ENCODE peak calls at places on chromosome 2, in six cellular contexts. One of them, this sample, is unnamed.

GRCh38 chr2:239269173-239269865 is 131.5 kb downstream of the HDAC4 start:
- DNase-seq in C1 segment of cervical spinal cord: no peak
- DNase-seq in WERI-Rb-1: no peak
- DNase-seq in AG08396: no peak
- DNase-seq in B cell: no peak
- DNase-seq in foreskin fibroblast: no peak
- DNase-seq in this sample: peak

GRCh38 chr2:134139615-134140014 is 114.3 kb upstream of the MGAT5 start:
- DNase-seq in C1 segment of cervical spinal cord: no peak
- DNase-seq in foreskin fibroblast: no peak
- DNase-seq in B cell: no peak
- DNase-seq in AG08396: no peak
- DNase-seq in WERI-Rb-1: no peak
- DNase-seq in this sample: no peak

GRCh38 chr2:158782616-158783015 is 12.5 kb upstream of the DAPL1 start:
- DNase-seq in WERI-Rb-1: no peak
- DNase-seq in AG08396: no peak
- DNase-seq in foreskin fibroblast: peak
- DNase-seq in C1 segment of cervical spinal cord: no peak
- DNase-seq in B cell: no peak
- DNase-seq in this sample: no peak

GRCh38 chr2:55153564-55154315 is 78.4 kb downstream of the CLHC1 start:
- DNase-seq in foreskin fibroblast: no peak
- DNase-seq in WERI-Rb-1: no peak
- DNase-seq in B cell: no peak
- DNase-seq in AG08396: no peak
- DNase-seq in C1 segment of cervical spinal cord: no peak
- DNase-seq in this sample: no peak

GRCh38 chr2:219119422-219120043 is 41.1 kb downstream of the NHEJ1 start:
- DNase-seq in B cell: peak
- DNase-seq in C1 segment of cervical spinal cord: no peak
- DNase-seq in foreskin fibroblast: peak
- DNase-seq in WERI-Rb-1: peak
- DNase-seq in AG08396: peak
- DNase-seq in this sample: no peak

GRCh38 chr2:221500501-221501209 is 71.4 kb downstream of the EPHA4 start:
- DNase-seq in B cell: no peak
- DNase-seq in foreskin fibroblast: no peak
- DNase-seq in AG08396: no peak
- DNase-seq in WERI-Rb-1: no peak
- DNase-seq in C1 segment of cervical spinal cord: no peak
- DNase-seq in this sample: no peak

GRCh38 chr2:88603146-88603545 is 24.1 kb downstream of the EIF2AK3 start:
- DNase-seq in WERI-Rb-1: no peak
- DNase-seq in foreskin fibroblast: peak
- DNase-seq in B cell: no peak
- DNase-seq in C1 segment of cervical spinal cord: no peak
- DNase-seq in AG08396: no peak
- DNase-seq in this sample: no peak

GRCh38 chr2:179172894-179173293 is 91.7 kb downstream of the SESTD1 start:
- DNase-seq in WERI-Rb-1: no peak
- DNase-seq in C1 segment of cervical spinal cord: no peak
- DNase-seq in AG08396: no peak
- DNase-seq in foreskin fibroblast: no peak
- DNase-seq in B cell: no peak
- DNase-seq in this sample: no peak

GRCh38 chr2:237886702-237887481 is 27.5 kb downstream of the RAMP1 start:
- DNase-seq in WERI-Rb-1: no peak
- DNase-seq in AG08396: no peak
- DNase-seq in C1 segment of cervical spinal cord: no peak
- DNase-seq in foreskin fibroblast: no peak
- DNase-seq in B cell: no peak
- DNase-seq in this sample: no peak

GRCh38 chr2:46163031-46163430 is 134.2 kb upstream of the EPAS1 start:
- DNase-seq in foreskin fibroblast: no peak
- DNase-seq in AG08396: no peak
- DNase-seq in C1 segment of cervical spinal cord: no peak
- DNase-seq in B cell: no peak
- DNase-seq in WERI-Rb-1: no peak
- DNase-seq in this sample: no peak

GRCh38 chr2:47070920-47071824 is 83.9 kb downstream of the STPG4 start:
- DNase-seq in WERI-Rb-1: no peak
- DNase-seq in C1 segment of cervical spinal cord: no peak
- DNase-seq in B cell: peak
- DNase-seq in AG08396: peak
- DNase-seq in foreskin fibroblast: peak
- DNase-seq in this sample: no peak

GRCh38 chr2:149525323-149525722 is 62.3 kb downstream of the MMADHC start:
- DNase-seq in WERI-Rb-1: no peak
- DNase-seq in foreskin fibroblast: no peak
- DNase-seq in C1 segment of cervical spinal cord: no peak
- DNase-seq in AG08396: no peak
- DNase-seq in B cell: no peak
- DNase-seq in this sample: no peak

GRCh38 chr2:201966691-201967388 is 66.8 kb upstream of the FZD7 start:
- DNase-seq in C1 segment of cervical spinal cord: no peak
- DNase-seq in B cell: no peak
- DNase-seq in foreskin fibroblast: no peak
- DNase-seq in WERI-Rb-1: peak
- DNase-seq in AG08396: no peak
- DNase-seq in this sample: peak

GRCh38 chr2:85132392-85132791 is 800 bp upstream of the TCF7L1 start:
- DNase-seq in foreskin fibroblast: no peak
- DNase-seq in AG08396: peak
- DNase-seq in WERI-Rb-1: no peak
- DNase-seq in C1 segment of cervical spinal cord: no peak
- DNase-seq in B cell: no peak
- DNase-seq in this sample: peak

GRCh38 chr2:197800091-197800490 is 4.3 kb upstream of the PLCL1 start:
- DNase-seq in C1 segment of cervical spinal cord: no peak
- DNase-seq in foreskin fibroblast: no peak
- DNase-seq in AG08396: no peak
- DNase-seq in WERI-Rb-1: no peak
- DNase-seq in B cell: no peak
- DNase-seq in this sample: no peak

GRCh38 chr2:241844066-241844728 is 14.5 kb downstream of the PDCD1 start:
- DNase-seq in WERI-Rb-1: no peak
- DNase-seq in foreskin fibroblast: peak
- DNase-seq in AG08396: peak
- DNase-seq in B cell: peak
- DNase-seq in C1 segment of cervical spinal cord: no peak
- DNase-seq in this sample: no peak

GRCh38 chr2:149467461-149467860 is 120.1 kb downstream of the MMADHC start:
- DNase-seq in foreskin fibroblast: no peak
- DNase-seq in WERI-Rb-1: no peak
- DNase-seq in AG08396: no peak
- DNase-seq in B cell: no peak
- DNase-seq in C1 segment of cervical spinal cord: no peak
- DNase-seq in this sample: no peak

GRCh38 chr2:217027414-217027813 is 167.6 kb upstream of the TNP1 start:
- DNase-seq in WERI-Rb-1: no peak
- DNase-seq in AG08396: no peak
- DNase-seq in B cell: no peak
- DNase-seq in foreskin fibroblast: no peak
- DNase-seq in C1 segment of cervical spinal cord: no peak
- DNase-seq in this sample: no peak

GRCh38 chr2:104493698-104494097 is 360.2 kb upstream of the POU3F3 start:
- DNase-seq in C1 segment of cervical spinal cord: no peak
- DNase-seq in foreskin fibroblast: no peak
- DNase-seq in WERI-Rb-1: no peak
- DNase-seq in AG08396: no peak
- DNase-seq in B cell: no peak
- DNase-seq in this sample: no peak

GRCh38 chr2:30265441-30266015 is 34.2 kb downstream of the LBH start:
- DNase-seq in foreskin fibroblast: peak
- DNase-seq in AG08396: peak
- DNase-seq in C1 segment of cervical spinal cord: no peak
- DNase-seq in WERI-Rb-1: no peak
- DNase-seq in B cell: no peak
- DNase-seq in this sample: no peak

GRCh38 chr2:147045113-147045512 is 799.7 kb upstream of the ACVR2A start:
- DNase-seq in foreskin fibroblast: peak
- DNase-seq in WERI-Rb-1: peak
- DNase-seq in B cell: peak
- DNase-seq in AG08396: peak
- DNase-seq in C1 segment of cervical spinal cord: no peak
- DNase-seq in this sample: no peak

This sample was measured in T47D.